ENCODE peak calls at places on chromosomes 5 and 9, in five cellular contexts. One of them, this sample, is unnamed.

GRCh38 chr5:82521431-82522051 is 243.4 kb upstream of the RPS23 start:
- DNase-seq in upper lobe of left lung: no peak
- DNase-seq in bronchial epithelial cell: no peak
- DNase-seq in A549: no peak
- DNase-seq in GM23248: no peak
- DNase-seq in this sample: no peak

GRCh38 chr5:59593608-59594007 is 299.9 kb downstream of the PDE4D start:
- DNase-seq in GM23248: no peak
- DNase-seq in A549: no peak
- DNase-seq in bronchial epithelial cell: no peak
- DNase-seq in upper lobe of left lung: no peak
- DNase-seq in this sample: no peak

GRCh38 chr5:3349704-3350565 is 245.7 kb upstream of the IRX1 start:
- DNase-seq in bronchial epithelial cell: no peak
- DNase-seq in GM23248: no peak
- DNase-seq in A549: no peak
- DNase-seq in upper lobe of left lung: no peak
- DNase-seq in this sample: no peak

GRCh38 chr5:102767864-102768263 is 12.8 kb downstream of the PAM start:
- DNase-seq in A549: no peak
- DNase-seq in GM23248: no peak
- DNase-seq in bronchial epithelial cell: no peak
- DNase-seq in upper lobe of left lung: no peak
- DNase-seq in this sample: no peak

GRCh38 chr9:70382709-70383605 is 31.5 kb downstream of the KLF9 start:
- DNase-seq in A549: no peak
- DNase-seq in upper lobe of left lung: no peak
- DNase-seq in bronchial epithelial cell: no peak
- DNase-seq in GM23248: no peak
- DNase-seq in this sample: no peak

GRCh38 chr9:93541581-93542349 is 34.6 kb upstream of the PHF2 start:
- DNase-seq in upper lobe of left lung: no peak
- DNase-seq in A549: no peak
- DNase-seq in bronchial epithelial cell: no peak
- DNase-seq in GM23248: no peak
- DNase-seq in this sample: no peak

GRCh38 chr5:93428868-93429267 is 152.2 kb downstream of the NR2F1-AS1 start:
- DNase-seq in bronchial epithelial cell: no peak
- DNase-seq in upper lobe of left lung: no peak
- DNase-seq in GM23248: peak
- DNase-seq in A549: no peak
- DNase-seq in this sample: peak

GRCh38 chr9:2489838-2490314 is 131.7 kb upstream of the VLDLR start:
- DNase-seq in upper lobe of left lung: no peak
- DNase-seq in GM23248: peak
- DNase-seq in A549: no peak
- DNase-seq in bronchial epithelial cell: no peak
- DNase-seq in this sample: peak

GRCh38 chr5:76271836-76272235 is 131.2 kb upstream of the IQGAP2 start:
- DNase-seq in upper lobe of left lung: no peak
- DNase-seq in bronchial epithelial cell: no peak
- DNase-seq in A549: no peak
- DNase-seq in GM23248: no peak
- DNase-seq in this sample: no peak

GRCh38 chr9:105205787-105206511 is 38.5 kb upstream of the SLC44A1 start:
- DNase-seq in bronchial epithelial cell: peak
- DNase-seq in GM23248: peak
- DNase-seq in A549: no peak
- DNase-seq in upper lobe of left lung: no peak
- DNase-seq in this sample: peak

GRCh38 chr9:135526730-135527571 is 5.7 kb downstream of the LCN1 start:
- DNase-seq in upper lobe of left lung: peak
- DNase-seq in bronchial epithelial cell: no peak
- DNase-seq in GM23248: no peak
- DNase-seq in A549: peak
- DNase-seq in this sample: no peak

GRCh38 chr9:73219985-73220626 is 68.4 kb downstream of the ANXA1 start:
- DNase-seq in A549: no peak
- DNase-seq in bronchial epithelial cell: peak
- DNase-seq in GM23248: peak
- DNase-seq in upper lobe of left lung: no peak
- DNase-seq in this sample: peak

GRCh38 chr5:154878642-154879335 is 20.4 kb downstream of the CNOT8 start:
- DNase-seq in bronchial epithelial cell: no peak
- DNase-seq in GM23248: peak
- DNase-seq in A549: no peak
- DNase-seq in upper lobe of left lung: no peak
- DNase-seq in this sample: no peak

GRCh38 chr5:176748967-176749935 is 61.1 kb upstream of the UNC5A start:
- DNase-seq in GM23248: no peak
- DNase-seq in bronchial epithelial cell: no peak
- DNase-seq in A549: no peak
- DNase-seq in upper lobe of left lung: no peak
- DNase-seq in this sample: no peak

GRCh38 chr9:103837940-103838339 is 256.2 kb upstream of the SMC2 start:
- DNase-seq in bronchial epithelial cell: no peak
- DNase-seq in A549: no peak
- DNase-seq in GM23248: no peak
- DNase-seq in upper lobe of left lung: no peak
- DNase-seq in this sample: no peak

GRCh38 chr5:18687429-18687828 is 1053.2 kb downstream of the TAF11L14 start:
- DNase-seq in A549: no peak
- DNase-seq in upper lobe of left lung: no peak
- DNase-seq in bronchial epithelial cell: no peak
- DNase-seq in GM23248: no peak
- DNase-seq in this sample: no peak

GRCh38 chr5:31130682-31131081 is 62.8 kb upstream of the CDH6 start:
- DNase-seq in A549: no peak
- DNase-seq in upper lobe of left lung: no peak
- DNase-seq in bronchial epithelial cell: no peak
- DNase-seq in GM23248: no peak
- DNase-seq in this sample: no peak

GRCh38 chr5:7866194-7866593 is 2.6 kb downstream of the FASTKD3 start:
- DNase-seq in GM23248: no peak
- DNase-seq in A549: no peak
- DNase-seq in bronchial epithelial cell: no peak
- DNase-seq in upper lobe of left lung: no peak
- DNase-seq in this sample: no peak

GRCh38 chr9:98415782-98416181 is 160.3 kb upstream of the TBC1D2 start:
- DNase-seq in bronchial epithelial cell: no peak
- DNase-seq in upper lobe of left lung: no peak
- DNase-seq in GM23248: no peak
- DNase-seq in A549: no peak
- DNase-seq in this sample: no peak

GRCh38 chr9:78860806-78861475 is 564.0 kb downstream of the PSAT1 start:
- DNase-seq in upper lobe of left lung: no peak
- DNase-seq in A549: no peak
- DNase-seq in bronchial epithelial cell: peak
- DNase-seq in GM23248: peak
- DNase-seq in this sample: peak

GRCh38 chr5:85896499-85896898 is 721.2 kb upstream of the COX7C start:
- DNase-seq in A549: no peak
- DNase-seq in GM23248: no peak
- DNase-seq in bronchial epithelial cell: no peak
- DNase-seq in upper lobe of left lung: no peak
- DNase-seq in this sample: no peak

GRCh38 chr5:132237141-132237540 is 9.5 kb upstream of the P4HA2 start:
- DNase-seq in GM23248: peak
- DNase-seq in bronchial epithelial cell: no peak
- DNase-seq in upper lobe of left lung: no peak
- DNase-seq in A549: no peak
- DNase-seq in this sample: no peak

GRCh38 chr5:168852329-168852728 is 273.2 kb upstream of the PANK3 start:
- DNase-seq in GM23248: no peak
- DNase-seq in upper lobe of left lung: no peak
- DNase-seq in A549: no peak
- DNase-seq in bronchial epithelial cell: no peak
- DNase-seq in this sample: no peak
- H3K4me3 ChIP-seq in GM23248: no peak
- H3K4me3 ChIP-seq in upper lobe of left lung: no peak
- H3K4me3 ChIP-seq in A549: no peak
- H3K4me3 ChIP-seq in bronchial epithelial cell: no peak
- H3K4me3 ChIP-seq in this sample: no peak

GRCh38 chr9:10921671-10922070 is 308.9 kb upstream of the PTPRD start:
- DNase-seq in GM23248: no peak
- DNase-seq in upper lobe of left lung: no peak
- DNase-seq in A549: no peak
- DNase-seq in bronchial epithelial cell: no peak
- DNase-seq in this sample: no peak
- H3K4me3 ChIP-seq in GM23248: no peak
- H3K4me3 ChIP-seq in upper lobe of left lung: no peak
- H3K4me3 ChIP-seq in A549: no peak
- H3K4me3 ChIP-seq in bronchial epithelial cell: no peak
- H3K4me3 ChIP-seq in this sample: no peak

GRCh38 chr9:120659617-120660169 is 54.6 kb downstream of the MEGF9 start:
- DNase-seq in A549: no peak
- DNase-seq in GM23248: no peak
- DNase-seq in bronchial epithelial cell: no peak
- DNase-seq in upper lobe of left lung: no peak
- DNase-seq in this sample: no peak

GRCh38 chr9:120655005-120655622 is 59.2 kb downstream of the MEGF9 start:
- DNase-seq in bronchial epithelial cell: peak
- DNase-seq in GM23248: peak
- DNase-seq in A549: no peak
- DNase-seq in upper lobe of left lung: no peak
- DNase-seq in this sample: peak

GRCh38 chr9:120663380-120663779 is 50.9 kb downstream of the MEGF9 start:
- DNase-seq in A549: no peak
- DNase-seq in GM23248: no peak
- DNase-seq in bronchial epithelial cell: peak
- DNase-seq in upper lobe of left lung: no peak
- DNase-seq in this sample: no peak

GRCh38 chr9:120662513-120662912 is 51.8 kb downstream of the MEGF9 start:
- DNase-seq in GM23248: no peak
- DNase-seq in upper lobe of left lung: no peak
- DNase-seq in bronchial epithelial cell: no peak
- DNase-seq in A549: no peak
- DNase-seq in this sample: no peak

GRCh38 chr9:120659209-120659608 is 55.1 kb downstream of the MEGF9 start:
- DNase-seq in bronchial epithelial cell: no peak
- DNase-seq in GM23248: no peak
- DNase-seq in A549: no peak
- DNase-seq in upper lobe of left lung: no peak
- DNase-seq in this sample: no peak
- H3K4me3 ChIP-seq in bronchial epithelial cell: no peak
- H3K4me3 ChIP-seq in GM23248: no peak
- H3K4me3 ChIP-seq in A549: no peak
- H3K4me3 ChIP-seq in upper lobe of left lung: no peak
- H3K4me3 ChIP-seq in this sample: no peak

DNA sequence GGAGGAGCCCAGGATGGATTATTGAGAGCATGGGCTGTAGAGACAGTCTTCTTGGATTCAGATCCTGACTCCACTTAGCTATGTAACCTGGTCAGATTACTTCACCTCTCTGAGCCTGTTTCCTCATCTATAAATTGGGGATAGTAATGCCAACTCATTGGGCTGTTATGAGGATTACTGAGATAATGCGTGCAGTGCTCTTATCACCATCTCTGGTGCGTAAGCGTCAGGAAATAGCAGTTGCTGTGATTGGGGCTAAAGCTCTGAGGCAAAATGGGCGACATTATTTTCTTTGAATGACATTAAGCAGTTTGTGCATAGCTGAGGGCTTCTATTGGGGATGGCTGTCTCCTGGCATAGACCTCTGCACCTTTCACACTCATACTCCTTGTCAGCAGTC is 995 bp upstream of the MSMP start:
- DNase-seq in GM23248: no peak
- DNase-seq in A549: no peak
- DNase-seq in upper lobe of left lung: no peak
- DNase-seq in bronchial epithelial cell: no peak
- DNase-seq in this sample: no peak
- H3K4me3 ChIP-seq in GM23248: no peak
- H3K4me3 ChIP-seq in A549: no peak
- H3K4me3 ChIP-seq in upper lobe of left lung: no peak
- H3K4me3 ChIP-seq in bronchial epithelial cell: no peak
- H3K4me3 ChIP-seq in this sample: no peak

This sample was measured in adipocyte.